ENCODE peak calls at places on chromosomes 16 and 17, in eight cellular contexts. N, T, W, S, B, L, V and X are unnamed samples.

GRCh38 chr16:76653390-76654026 is 376.3 kb downstream of the CNTNAP4 start:
- DNase-seq in N (no peak), T (no peak), W (no peak), S (peak; percentile 4), B (no peak), L (peak; percentile 51), V (peak; percentile 82), X (no peak)

GRCh38 chr17:2948721-2949468 is 114.5 kb downstream of the OR1D5 start:
- DNase-seq in N (no peak), T (no peak), W (no peak), S (no peak), B (no peak), L (no peak), V (no peak), X (no peak)

GRCh38 chr17:18921912-18922451 is 30.0 kb upstream of the SLC5A10 start:
- DNase-seq in N (no peak), T (no peak), W (no peak), S (peak; percentile 13), B (no peak), L (peak; percentile 41), V (no peak), X (no peak)

GRCh38 chr17:46915596-46915995 is 7.4 kb upstream of the GOSR2 start:
- DNase-seq in N (no peak), T (no peak), W (no peak), S (no peak), B (no peak), L (no peak), V (no peak), X (no peak)

GRCh38 chr17:60395508-60396065 is 3.7 kb upstream of the USP32 start:
- DNase-seq in N (no peak), T (no peak), W (no peak), S (no peak), B (no peak), L (no peak), V (no peak), X (no peak)

GRCh38 chr17:46869296-46869695 is 17.9 kb downstream of the WNT9B start:
- DNase-seq in N (no peak), T (no peak), W (no peak), S (no peak), B (no peak), L (no peak), V (no peak), X (no peak)

GRCh38 chr17:37648555-37648954 is 5.3 kb upstream of the DDX52 start:
- DNase-seq in N (no peak), T (no peak), W (no peak), S (peak; percentile 38), B (no peak), L (peak; percentile 73), V (no peak), X (no peak)

GRCh38 chr16:66459878-66460277 is 32.8 kb downstream of the BEAN1 start:
- DNase-seq in N (no peak), T (no peak), W (no peak), S (no peak), B (no peak), L (no peak), V (peak; percentile 46), X (no peak)

GRCh38 chr17:16123531-16123930 is 91.8 kb downstream of the NCOR1 start:
- DNase-seq in N (no peak), T (no peak), W (no peak), S (no peak), B (no peak), L (no peak), V (no peak), X (no peak)